ENCODE peak calls at places on chromosomes 7 and 10, in four cellular contexts. K, L, J and G are unnamed samples.

GRCh38 chr7:9124320-9124719 is 690.9 kb downstream of the NXPH1 start:
- DNase-seq in K (no peak), L (no peak), J (no peak), G (peak)

GRCh38 chr7:100706672-100707311 is 871 bp downstream of the POP7 start:
- DNase-seq in K (peak), L (peak), J (no peak), G (peak)

GRCh38 chr7:135573541-135573940 is 15.8 kb downstream of the NUP205 start:
- DNase-seq in K (no peak), L (no peak), J (no peak), G (no peak)

GRCh38 chr10:131662851-131663250 is 238.0 kb upstream of the PPP2R2D start:
- DNase-seq in K (no peak), L (no peak), J (no peak), G (no peak)

GRCh38 chr10:132204078-132204780 is 17.5 kb downstream of the DPYSL4 start:
- DNase-seq in K (no peak), L (no peak), J (no peak), G (no peak)

GRCh38 chr10:114881916-114882315 is 56.1 kb upstream of the TRUB1 start:
- DNase-seq in K (no peak), L (no peak), J (no peak), G (no peak)

GRCh38 chr10:94630017-94630688 is 53.4 kb upstream of the CYP2C18 start:
- DNase-seq in K (peak), L (peak), J (no peak), G (peak)

GRCh38 chr7:12754179-12754578 is 66.7 kb downstream of the ARL4A start:
- DNase-seq in K (no peak), L (no peak), J (no peak), G (no peak)

GRCh38 chr10:119113805-119114732 is 10.2 kb downstream of the DENND10 start:
- DNase-seq in K (peak), L (no peak), J (no peak), G (no peak)

GRCh38 chr10:96585726-96586418 is 940 bp downstream of the TM9SF3 start:
- DNase-seq in K (no peak), L (no peak), J (no peak), G (no peak)

GRCh38 chr7:41058986-41059741 is 643.7 kb downstream of the INHBA start:
- DNase-seq in K (no peak), L (no peak), J (no peak), G (no peak)

GRCh38 chr7:149704507-149704906 is 68.9 kb downstream of the ZNF467 start:
- DNase-seq in K (no peak), L (no peak), J (no peak), G (no peak)

GRCh38 chr10:96721207-96721572 is 876 bp upstream of the PIK3AP1 start:
- DNase-seq in K (no peak), L (no peak), J (no peak), G (peak)

GRCh38 chr7:105876964-105877601 is 684 bp upstream of the ATXN7L1 start:
- DNase-seq in K (peak), L (peak), J (no peak), G (peak)

GRCh38 chr7:69871213-69871885 is 273.1 kb downstream of the AUTS2 start:
- DNase-seq in K (no peak), L (no peak), J (no peak), G (peak)

GRCh38 chr10:85811405-85811804 is 555.2 kb downstream of the GRID1 start:
- DNase-seq in K (no peak), L (no peak), J (no peak), G (no peak)

GRCh38 chr7:42694894-42695553 is 216.8 kb downstream of the C7orf25 start:
- DNase-seq in K (no peak), L (no peak), J (no peak), G (no peak)

GRCh38 chr10:79084012-79084971 is 15.5 kb downstream of the ZMIZ1 start:
- DNase-seq in K (peak), L (peak), J (no peak), G (peak)

GRCh38 chr7:107404740-107405537 is 64.9 kb upstream of the GPR22 start:
- DNase-seq in K (no peak), L (no peak), J (no peak), G (no peak)

GRCh38 chr7:121301441-121302213 is 27.2 kb upstream of the WNT16 start:
- DNase-seq in K (no peak), L (no peak), J (no peak), G (no peak)

GRCh38 chr7:7639421-7639820 is 1.1 kb upstream of the UMAD1 start:
- DNase-seq in K (no peak), L (no peak), J (no peak), G (no peak)

GRCh38 chr10:16116404-16117304 is 256.3 kb upstream of the MINDY3 start:
- DNase-seq in K (peak), L (peak), J (peak), G (peak)

GRCh38 chr10:72254891-72255568 is 18.7 kb upstream of the DDIT4 start:
- DNase-seq in K (no peak), L (peak), J (no peak), G (peak)

GRCh38 chr7:140454657-140455015 is 24.7 kb downstream of the MKRN1 start:
- DNase-seq in K (no peak), L (no peak), J (no peak), G (no peak)

GRCh38 chr10:22475857-22476600 is 130.7 kb downstream of the SPAG6 start:
- DNase-seq in K (no peak), L (no peak), J (no peak), G (peak)

GRCh38 chr10:22473459-22473858 is 128.2 kb downstream of the SPAG6 start:
- DNase-seq in K (no peak), L (no peak), J (no peak), G (no peak)

GRCh38 chr10:22475527-22475856 is 130.2 kb downstream of the SPAG6 start:
- DNase-seq in K (no peak), L (no peak), J (no peak), G (no peak)

GRCh38 chr10:22476601-22477364 is 131.5 kb downstream of the SPAG6 start:
- DNase-seq in K (no peak), L (no peak), J (no peak), G (no peak)

GRCh38 chr10:22473044-22473443 is 127.7 kb downstream of the SPAG6 start:
- DNase-seq in K (no peak), L (no peak), J (no peak), G (no peak)
- TF ChIP-seq NFIC in K (no peak), L (no peak), J (no peak), G (no peak)

DNA sequence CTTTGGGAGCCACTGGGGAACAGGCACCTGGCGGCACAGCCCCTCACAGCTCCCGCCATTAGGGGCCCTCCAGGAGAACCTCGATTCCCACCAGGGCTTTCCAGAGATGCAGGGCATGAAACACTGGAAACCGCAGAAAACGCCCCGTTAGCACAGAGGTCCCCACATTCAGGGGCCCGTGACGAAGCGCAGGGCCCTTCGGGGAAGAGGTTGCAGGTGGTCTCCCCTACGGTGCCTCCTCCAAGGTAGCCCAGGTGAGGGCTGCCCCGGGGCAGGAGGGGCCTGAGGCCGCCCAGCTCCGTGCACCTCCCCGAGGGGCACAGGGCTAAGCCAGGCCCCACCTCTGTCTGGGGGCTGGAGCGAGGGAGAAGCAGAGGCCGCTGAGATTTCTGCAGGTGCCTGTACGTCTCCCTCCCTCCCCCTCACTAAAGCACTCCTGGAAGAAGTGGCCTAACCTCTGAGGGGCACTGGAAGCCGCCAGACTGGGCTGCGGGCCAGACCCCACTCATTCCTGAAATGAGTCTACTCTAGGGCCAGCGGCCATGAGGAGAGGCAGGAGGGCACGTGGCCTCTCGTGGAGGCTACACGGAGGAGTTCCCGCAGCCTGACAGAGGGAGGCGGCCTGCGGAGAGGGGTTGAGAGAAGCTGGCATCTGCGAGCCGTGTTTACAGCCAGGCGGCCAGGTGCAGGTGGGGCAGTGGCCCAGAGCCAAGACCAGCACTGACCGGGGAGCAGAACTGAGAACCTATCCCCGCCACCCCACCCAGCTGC is 6.9 kb downstream of the PDGFA start:
- DNase-seq in K (no peak), L (no peak), J (no peak), G (no peak)
- TF ChIP-seq RFX5 in K (no peak), L (no peak), J (no peak), G (no peak)

DNA sequence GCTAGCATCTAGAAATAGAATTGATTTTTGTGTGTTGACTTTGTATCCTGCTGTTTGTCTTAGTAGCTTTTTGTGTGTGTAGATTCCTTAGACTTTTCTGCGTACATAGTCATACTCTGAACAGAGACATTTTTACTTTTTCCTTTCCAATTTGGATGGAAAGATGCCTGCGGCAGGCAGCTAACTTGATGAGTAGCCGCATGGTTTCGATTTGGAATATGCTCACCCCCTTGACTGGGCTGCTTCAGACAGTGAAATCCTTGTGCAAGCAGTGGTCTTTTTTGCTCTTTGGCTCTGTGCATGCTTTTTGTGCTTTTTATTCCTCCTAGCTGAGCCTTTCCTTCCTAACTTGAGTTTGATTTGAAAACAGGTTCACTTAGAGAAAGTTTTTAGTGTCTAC is 71.8 kb downstream of the HHEX start:
- DNase-seq in K (no peak), L (no peak), J (no peak), G (no peak)
- TF ChIP-seq YY1 in K (no peak), L (no peak), J (no peak), G (no peak)

DNA sequence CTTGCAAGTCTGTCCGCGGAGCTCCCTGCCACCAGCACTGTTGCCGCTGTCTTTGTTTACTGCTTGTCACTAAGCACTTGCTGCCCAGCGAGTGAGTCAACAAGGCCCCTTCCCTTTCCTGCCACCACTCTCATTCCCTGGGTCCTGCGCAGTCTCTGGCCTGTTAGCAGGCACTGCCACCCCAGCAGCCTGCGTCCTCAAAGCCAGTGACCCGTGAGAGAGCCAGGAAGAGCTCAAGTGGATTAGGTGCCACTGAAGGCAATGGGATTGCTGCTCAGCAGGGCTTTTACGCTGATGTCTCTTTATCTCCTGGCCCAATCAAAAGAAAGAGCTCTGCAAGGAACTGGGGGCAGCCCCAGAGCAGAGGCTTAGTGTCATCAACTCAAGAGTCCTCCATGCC is at the start of gene FRMPD2:
- DNase-seq in K (no peak), L (no peak), J (no peak), G (no peak)
- TF ChIP-seq NFIC in K (no peak), L (no peak), J (no peak), G (no peak)

GRCh38 chr10:47261121-47261520 is 38.9 kb upstream of the GDF10 start:
- DNase-seq in K (no peak), L (no peak), J (peak), G (no peak)

GRCh38 chr10:47259521-47259920 is 40.5 kb upstream of the GDF10 start:
- DNase-seq in K (no peak), L (no peak), J (no peak), G (no peak)

GRCh38 chr10:47261556-47261955 is 38.4 kb upstream of the GDF10 start:
- DNase-seq in K (no peak), L (no peak), J (no peak), G (no peak)

GRCh38 chr10:47258921-47259320 is 41.1 kb upstream of the GDF10 start:
- DNase-seq in K (no peak), L (no peak), J (no peak), G (no peak)

GRCh38 chr10:47260505-47261111 is 39.4 kb upstream of the GDF10 start:
- DNase-seq in K (no peak), L (no peak), J (no peak), G (peak)
- TF ChIP-seq RFX5 in K (no peak), L (no peak), J (no peak), G (no peak)

GRCh38 chr7:104267701-104268368 is 60.0 kb upstream of the ORC5 start:
- DNase-seq in K (peak), L (no peak), J (no peak), G (peak)

GRCh38 chr7:104264281-104264680 is 56.5 kb upstream of the ORC5 start:
- DNase-seq in K (no peak), L (no peak), J (no peak), G (no peak)
- TF ChIP-seq YY1 in K (no peak), L (no peak), J (no peak), G (no peak)